ENCODE peak calls at places on chromosomes 3 and 15, in eight cellular contexts. W, H, K, V, G, C, N and P are unnamed samples.

GRCh38 chr3:147521646-147522045 is 112.5 kb downstream of the ZIC1 start:
- DNase-seq in N (no peak), H (peak; percentile 75), V (peak; percentile 12), C (no peak), K (peak; percentile 40), W (peak; percentile 73), G (no peak), P (no peak)

GRCh38 chr3:17292556-17292955 is 407.8 kb downstream of the PLCL2 start:
- DNase-seq in V (no peak), H (no peak), N (no peak), C (no peak), W (no peak), G (no peak), K (no peak), P (no peak)

GRCh38 chr3:125207507-125207906 is 5.0 kb downstream of the SLC12A8 start:
- DNase-seq in H (no peak), V (no peak), C (no peak), G (no peak), K (no peak), N (no peak), W (no peak), P (no peak)

GRCh38 chr3:172680684-172681083 is 30.2 kb downstream of the NCEH1 start:
- DNase-seq in W (peak; percentile 37), G (no peak), N (no peak), H (no peak), V (no peak), C (no peak), K (peak; percentile 39), P (no peak)

GRCh38 chr3:34780973-34781372 is 858.4 kb upstream of the ARPP21 start:
- DNase-seq in H (peak; percentile 37), W (no peak), K (no peak), C (no peak), V (no peak), N (no peak), G (no peak), P (no peak)

GRCh38 chr15:75042730-75043508 is 19.5 kb downstream of the PPCDC start:
- DNase-seq in W (peak; percentile 29), K (no peak), H (peak; percentile 24), V (no peak), C (no peak), G (peak; percentile 23), N (peak; percentile 20), P (peak; percentile 54)

GRCh38 chr3:71512000-71512399 is 71.5 kb downstream of the FOXP1 start:
- DNase-seq in C (no peak), N (no peak), G (peak; percentile 24), V (no peak), W (no peak), K (no peak), H (no peak), P (no peak)

GRCh38 chr3:14460342-14461005 is 58.1 kb downstream of the SLC6A6 start:
- DNase-seq in G (no peak), H (peak; percentile 87), W (peak; percentile 98), N (peak; percentile 51), K (no peak), C (no peak), V (peak; percentile 83), P (peak; percentile 67)

GRCh38 chr3:127720161-127720823 is 47.5 kb downstream of the ABTB1 start:
- DNase-seq in H (no peak), W (no peak), K (no peak), G (no peak), N (no peak), C (no peak), V (no peak), P (no peak)

GRCh38 chr3:124919756-124920155 is 14.8 kb downstream of the MUC13 start:
- DNase-seq in C (no peak), G (no peak), W (no peak), K (no peak), H (peak; percentile 39), V (no peak), N (no peak), P (no peak)

GRCh38 chr3:54859204-54859603 is 68.7 kb downstream of the LRTM1 start:
- DNase-seq in N (no peak), C (no peak), V (no peak), H (peak; percentile 67), K (peak; percentile 81), G (no peak), W (peak; percentile 44), P (no peak)

GRCh38 chr3:195441476-195441970 is 1.3 kb downstream of the ACAP2 start:
- DNase-seq in H (no peak), W (peak; percentile 11), K (no peak), N (no peak), C (no peak), G (no peak), V (no peak), P (no peak)

GRCh38 chr3:177443469-177443868 is 246.2 kb upstream of the TBL1XR1 start:
- DNase-seq in W (peak; percentile 37), C (peak; percentile 54), H (peak; percentile 52), K (peak; percentile 19), N (no peak), V (no peak), G (no peak), P (no peak)

GRCh38 chr3:98525494-98525893 is 2.8 kb upstream of the CLDND1 start:
- DNase-seq in G (no peak), C (no peak), K (no peak), N (no peak), W (no peak), H (no peak), V (no peak), P (no peak)

GRCh38 chr3:126107203-126107939 is 23.4 kb upstream of the SLC41A3 start:
- DNase-seq in N (no peak), H (no peak), W (no peak), V (no peak), C (no peak), G (no peak), K (no peak), P (no peak)

GRCh38 chr3:154364849-154365248 is 40.6 kb upstream of the DHX36 start:
- DNase-seq in G (no peak), W (no peak), C (no peak), N (no peak), K (no peak), H (no peak), V (no peak), P (no peak)

GRCh38 chr15:92157666-92158298 is 235.9 kb upstream of the ST8SIA2 start:
- DNase-seq in C (no peak), V (no peak), W (no peak), K (no peak), H (no peak), N (no peak), G (no peak), P (no peak)

GRCh38 chr3:173747427-173747826 is 349.9 kb downstream of the NLGN1 start:
- DNase-seq in H (no peak), C (no peak), K (no peak), N (no peak), W (peak; percentile 37), G (no peak), V (no peak), P (no peak)

GRCh38 chr15:55402707-55403106 is 5.5 kb downstream of the CCPG1 start:
- DNase-seq in V (no peak), K (no peak), G (no peak), H (peak; percentile 50), W (peak; percentile 24), N (no peak), C (no peak), P (no peak)

GRCh38 chr3:84965141-84965540 is 6.4 kb downstream of the CADM2 start:
- DNase-seq in W (peak; percentile 24), N (no peak), C (no peak), G (no peak), V (no peak), K (no peak), H (peak; percentile 89), P (peak; percentile 46)

GRCh38 chr15:70281811-70282307 is 184.1 kb upstream of the TLE3 start:
- DNase-seq in G (no peak), H (peak; percentile 50), C (no peak), V (no peak), K (peak; percentile 39), N (no peak), W (peak; percentile 46), P (no peak)

GRCh38 chr15:40028853-40029252 is 10.1 kb downstream of the SRP14 start:
- DNase-seq in W (no peak), V (no peak), G (no peak), C (no peak), H (no peak), K (no peak), N (no peak), P (no peak)

GRCh38 chr3:141306922-141307321 is 61.4 kb upstream of the ZBTB38 start:
- DNase-seq in C (no peak), H (no peak), N (no peak), K (no peak), G (no peak), W (no peak), V (no peak), P (no peak)

GRCh38 chr3:138509586-138509985 is 75.2 kb downstream of the ESYT3 start:
- DNase-seq in C (no peak), G (no peak), H (peak; percentile 10), V (no peak), W (no peak), N (no peak), K (no peak), P (no peak)

GRCh38 chr3:185764168-185764988 is 60.5 kb downstream of the IGF2BP2 start:
- DNase-seq in C (peak; percentile 12), W (no peak), G (no peak), N (no peak), K (no peak), V (no peak), H (peak; percentile 61), P (no peak)

GRCh38 chr3:191087391-191087790 is 111.7 kb upstream of the OSTN start:
- DNase-seq in H (no peak), V (no peak), W (no peak), K (no peak), C (no peak), G (no peak), N (no peak), P (no peak)

GRCh38 chr3:150635076-150635475 is 32.0 kb downstream of the SELENOT start:
- DNase-seq in N (no peak), C (no peak), W (no peak), V (no peak), K (no peak), G (no peak), H (peak; percentile 7), P (no peak)

GRCh38 chr15:101437209-101437608 is 52.3 kb downstream of the PCSK6 start:
- DNase-seq in K (no peak), H (no peak), W (no peak), V (no peak), C (no peak), G (no peak), N (no peak), P (peak; percentile 62)

GRCh38 chr3:63405882-63406281 is 127.8 kb downstream of the SYNPR start:
- DNase-seq in V (no peak), C (no peak), W (no peak), N (no peak), K (no peak), H (no peak), G (no peak), P (no peak)

GRCh38 chr3:170660139-170660538 is 74.3 kb upstream of the SLC7A14 start:
- DNase-seq in V (no peak), H (no peak), N (no peak), C (no peak), W (no peak), K (no peak), G (no peak), P (no peak)

GRCh38 chr3:50256978-50257890 is 11.7 kb upstream of the SEMA3B start:
- DNase-seq in V (no peak), C (no peak), N (no peak), K (no peak), G (no peak), H (peak; percentile 55), W (peak; percentile 50), P (no peak)

GRCh38 chr15:37100109-37100873 is at the start of gene MEIS2:
- DNase-seq in K (peak; percentile 61), V (peak; percentile 90), G (no peak), N (peak; percentile 96), H (peak; percentile 95), C (peak; percentile 74), W (peak; percentile 96), P (peak; percentile 98)